ENCODE peak calls at places on chromosomes 3 and 15, in five cellular contexts. T, B, L, A and P are unnamed samples.

GRCh38 chr3:79973482-79973881 is 205.7 kb upstream of the ROBO1 start:
- DNase-seq in T (no peak), B (no peak), L (no peak), A (no peak), P (no peak)

GRCh38 chr3:188153498-188153948 is 434 bp upstream of the LPP start:
- DNase-seq in T (peak; percentile 88), B (peak; percentile 97), L (peak; percentile 51), A (peak; percentile 85), P (peak; percentile 84)

GRCh38 chr3:79405183-79405582 is 362.6 kb downstream of the ROBO1 start:
- DNase-seq in T (no peak), B (no peak), L (no peak), A (no peak), P (no peak)

GRCh38 chr3:123635220-123635619 is 50.4 kb upstream of the HACD2 start:
- DNase-seq in T (no peak), B (peak; percentile 76), L (no peak), A (no peak), P (no peak)

GRCh38 chr3:77372018-77372417 is 332.1 kb downstream of the ROBO2 start:
- DNase-seq in T (no peak), B (no peak), L (no peak), A (no peak), P (no peak)

GRCh38 chr3:53675022-53675697 is 171.1 kb downstream of the CHDH start:
- DNase-seq in T (no peak), B (no peak), L (no peak), A (no peak), P (no peak)

GRCh38 chr3:129632977-129633376 is 26.5 kb upstream of the PLXND1 start:
- DNase-seq in T (no peak), B (no peak), L (no peak), A (no peak), P (no peak)

GRCh38 chr15:63381301-63382192 is at the start of gene CA12:
- DNase-seq in T (peak; percentile 63), B (peak; percentile 51), L (no peak), A (no peak), P (peak; percentile 30)

GRCh38 chr3:12046406-12046805 is 42.2 kb downstream of the SYN2 start:
- DNase-seq in T (no peak), B (no peak), L (no peak), A (no peak), P (no peak)

GRCh38 chr3:52395503-52395865 is 49.4 kb downstream of the SEMA3G start:
- DNase-seq in T (peak; percentile 41), B (no peak), L (no peak), A (no peak), P (no peak)

GRCh38 chr3:51982352-51982837 is 940 bp upstream of the ACY1 start:
- DNase-seq in T (no peak), B (no peak), L (peak; percentile 51), A (no peak), P (no peak)

GRCh38 chr3:196843435-196844110 is 24.1 kb upstream of the SENP5 start:
- DNase-seq in T (no peak), B (no peak), L (no peak), A (no peak), P (no peak)

GRCh38 chr3:111539351-111540331 is 2.4 kb upstream of the CD96 start:
- DNase-seq in T (peak; percentile 50), B (no peak), L (peak; percentile 62), A (no peak), P (peak; percentile 63)

GRCh38 chr3:126621171-126621570 is 33.8 kb downstream of the TXNRD3 start:
- DNase-seq in T (peak; percentile 68), B (no peak), L (no peak), A (no peak), P (no peak)

GRCh38 chr3:111971533-111971932 is 7.3 kb upstream of the ABHD10 start:
- DNase-seq in T (no peak), B (no peak), L (no peak), A (no peak), P (peak; percentile 36)

GRCh38 chr3:132210476-132211346 is 106.5 kb upstream of the ACP3 start:
- DNase-seq in T (no peak), B (no peak), L (no peak), A (no peak), P (no peak)

GRCh38 chr3:15969874-15970640 is 172.3 kb upstream of the ANKRD28 start:
- DNase-seq in T (no peak), B (no peak), L (no peak), A (no peak), P (no peak)

GRCh38 chr3:48952510-48953118 is 34.0 kb downstream of the ARIH2 start:
- DNase-seq in T (no peak), B (no peak), L (peak; percentile 53), A (no peak), P (no peak)

GRCh38 chr15:69380100-69380725 is 33.9 kb upstream of the KIF23 start:
- DNase-seq in T (no peak), B (peak; percentile 37), L (no peak), A (no peak), P (no peak)

GRCh38 chr3:43411429-43411828 is 125.1 kb downstream of the SNRK start:
- DNase-seq in T (no peak), B (no peak), L (no peak), A (no peak), P (no peak)

GRCh38 chr3:15294914-15295313 is 37.5 kb downstream of the SH3BP5 start:
- DNase-seq in T (no peak), B (peak; percentile 72), L (no peak), A (peak; percentile 55), P (no peak)

GRCh38 chr15:58410353-58410752 is 21.4 kb upstream of the LIPC start:
- DNase-seq in T (no peak), B (no peak), L (no peak), A (peak; percentile 39), P (no peak)

GRCh38 chr15:35929740-35930444 is 383.9 kb upstream of the DPH6 start:
- DNase-seq in T (no peak), B (no peak), L (no peak), A (no peak), P (no peak)

GRCh38 chr15:53974813-53975212 is 3.4 kb upstream of the UNC13C start:
- DNase-seq in T (no peak), B (no peak), L (no peak), A (no peak), P (no peak)

GRCh38 chr15:48025118-48025517 is 95.7 kb upstream of the SLC24A5 start:
- DNase-seq in T (no peak), B (no peak), L (no peak), A (no peak), P (no peak)

GRCh38 chr3:59310736-59311135 is 260.9 kb upstream of the CFAP20DC start:
- DNase-seq in T (no peak), B (no peak), L (no peak), A (no peak), P (no peak)

GRCh38 chr3:131221731-131222130 is 159.8 kb upstream of the NUDT16 start:
- DNase-seq in T (no peak), B (no peak), L (no peak), A (no peak), P (no peak)

GRCh38 chr15:64755427-64755823 is 20.0 kb downstream of the RBPMS2 start:
- DNase-seq in T (no peak), B (no peak), L (no peak), A (no peak), P (no peak)

GRCh38 chr3:171168086-171168485 is 141.6 kb upstream of the SLC2A2 start:
- DNase-seq in T (no peak), B (no peak), L (no peak), A (no peak), P (no peak)

GRCh38 chr3:136161516-136161915 is 34.6 kb downstream of the MSL2 start:
- DNase-seq in T (no peak), B (no peak), L (no peak), A (no peak), P (no peak)
- H3K27ac ChIP-seq in T (peak overlapping the region; percentile 7), B (no peak overlapping the region), L (no peak overlapping the region), A (no peak overlapping the region), P (no peak overlapping the region)

DNA sequence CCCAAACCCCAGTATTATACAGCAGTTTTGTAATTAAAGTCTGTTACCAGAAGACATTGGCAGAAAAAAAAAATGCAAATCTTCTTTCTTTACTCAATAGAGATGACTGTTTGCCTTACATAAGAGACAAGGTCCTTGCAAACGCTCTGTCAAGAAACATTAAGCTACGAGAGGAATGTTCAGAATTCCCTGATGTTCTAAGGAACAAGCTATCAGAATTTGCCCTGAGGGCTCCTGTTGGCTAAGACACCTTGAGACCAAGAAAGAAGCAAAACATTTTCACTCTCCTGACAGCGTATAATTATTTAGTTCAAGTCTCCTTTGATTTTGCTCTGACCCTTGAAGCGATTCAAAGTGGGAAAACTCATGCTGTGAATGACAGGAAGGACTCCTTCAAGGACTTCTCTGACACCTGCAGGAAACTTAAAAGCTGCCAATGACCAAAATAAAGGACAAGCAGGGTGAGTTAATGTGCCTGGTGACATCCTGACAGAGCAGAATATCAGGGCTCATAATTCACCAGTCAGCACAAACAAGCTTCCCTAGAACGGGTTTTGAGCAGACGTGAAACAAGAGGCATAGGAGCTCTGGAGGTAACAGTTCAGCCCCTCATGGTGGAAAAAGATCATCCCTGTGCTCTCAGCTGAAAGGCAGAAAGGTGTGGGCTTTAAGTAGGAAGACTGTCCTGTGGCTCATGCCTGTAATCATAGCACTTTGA is 2.5 kb downstream of the SCAMP2 start:
- DNase-seq in T (no peak), B (no peak), L (no peak), A (no peak), P (no peak)
- H3K4me1 ChIP-seq in T (peaks cover 60% of the 10 kb centered on the region), B (peaks cover 41% of the 10 kb centered on the region), L (peaks cover 65% of the 10 kb centered on the region), A (peaks cover 54% of the 10 kb centered on the region), P (peaks cover 3% of the 10 kb centered on the region)

GRCh38 chr15:37016287-37016686 is 84.1 kb downstream of the MEIS2 start:
- DNase-seq in T (no peak), B (peak; percentile 87), L (no peak), A (no peak), P (peak; percentile 49)

GRCh38 chr15:37015025-37015424 is 85.3 kb downstream of the MEIS2 start:
- DNase-seq in T (no peak), B (no peak), L (no peak), A (no peak), P (no peak)

GRCh38 chr15:37015476-37015875 is 84.9 kb downstream of the MEIS2 start:
- DNase-seq in T (no peak), B (no peak), L (no peak), A (no peak), P (no peak)

GRCh38 chr15:37014137-37014536 is 86.2 kb downstream of the MEIS2 start:
- DNase-seq in T (no peak), B (no peak), L (no peak), A (no peak), P (no peak)

GRCh38 chr15:37014566-37014965 is 85.8 kb downstream of the MEIS2 start:
- DNase-seq in T (no peak), B (no peak), L (no peak), A (no peak), P (no peak)
- H3K27ac ChIP-seq in T (no peak overlapping the region), B (peak overlapping the region; percentile 82), L (no peak overlapping the region), A (peak overlapping the region; percentile 18), P (no peak overlapping the region)

GRCh38 chr15:90035835-90036220 is 34.7 kb downstream of the ZNF710 start:
- DNase-seq in T (peak; percentile 57), B (peak; percentile 67), L (no peak), A (peak; percentile 40), P (no peak)

GRCh38 chr15:90035095-90035834 is 34.1 kb downstream of the ZNF710 start:
- DNase-seq in T (peak; percentile 75), B (peak; percentile 75), L (no peak), A (peak; percentile 69), P (no peak)

GRCh38 chr15:90037510-90037860 is 36.4 kb downstream of the ZNF710 start:
- DNase-seq in T (no peak), B (no peak), L (no peak), A (no peak), P (no peak)

GRCh38 chr15:90036806-90037509 is 35.8 kb downstream of the ZNF710 start:
- DNase-seq in T (no peak), B (peak; percentile 50), L (no peak), A (no peak), P (no peak)

GRCh38 chr15:90036343-90036742 is 35.2 kb downstream of the ZNF710 start:
- DNase-seq in T (no peak), B (peak; percentile 38), L (no peak), A (peak; percentile 2), P (no peak)
- H3K4me1 ChIP-seq in T (peaks cover 19% of the 10 kb centered on the region), B (peaks cover 30% of the 10 kb centered on the region), L (peaks cover 78% of the 10 kb centered on the region), A (peaks cover 47% of the 10 kb centered on the region), P (peaks cover 25% of the 10 kb centered on the region)